ENCODE peak calls at places on chromosomes 1 and 21, in seven cellular contexts. U, M, A, E, G, H and P are unnamed samples.

GRCh38 chr1:47804127-47804526 is 193.1 kb downstream of the TRABD2B start:
- DNase-seq in U (no peak), A (no peak), G (no peak), M (no peak), E (no peak), H (no peak), P (no peak)

GRCh38 chr1:163182330-163182949 is 20.3 kb downstream of the RGS5 start:
- DNase-seq in E (no peak), U (no peak), G (no peak), A (no peak), M (no peak), H (no peak), P (no peak)

GRCh38 chr1:117664314-117664713 is 58.5 kb downstream of the TENT5C start:
- DNase-seq in U (no peak), E (no peak), A (no peak), G (no peak), H (no peak), M (no peak), P (peak)

GRCh38 chr1:93255222-93256079 is 74.9 kb downstream of the CCDC18 start:
- DNase-seq in E (peak), G (peak), H (no peak), M (no peak), U (peak), A (no peak), P (no peak)

GRCh38 chr1:22600071-22600816 is 36.2 kb upstream of the C1QA start:
- DNase-seq in A (no peak), G (no peak), E (no peak), H (no peak), U (no peak), M (no peak), P (no peak)

GRCh38 chr1:23217421-23218115 is at the start of gene HTR1D:
- DNase-seq in E (no peak), U (no peak), H (no peak), A (peak), G (no peak), M (no peak), P (peak)

GRCh38 chr1:167634435-167634834 is 4.4 kb downstream of the RCSD1 start:
- DNase-seq in U (no peak), A (no peak), E (no peak), H (no peak), G (no peak), M (no peak), P (no peak)

GRCh38 chr1:174874337-174875053 is 125.3 kb upstream of the CACYBP start:
- DNase-seq in M (peak), G (no peak), H (no peak), U (no peak), E (no peak), A (no peak), P (peak)

GRCh38 chr1:237054313-237054712 is 12.3 kb downstream of the RYR2 start:
- DNase-seq in G (no peak), M (no peak), A (no peak), E (no peak), U (no peak), H (no peak), P (no peak)

GRCh38 chr21:34989337-34990151 is 59.6 kb downstream of the RUNX1 start:
- DNase-seq in E (no peak), A (no peak), M (no peak), G (peak), H (no peak), U (no peak), P (peak)

GRCh38 chr1:226148121-226148648 is 38.4 kb downstream of the ACBD3 start:
- DNase-seq in G (no peak), U (no peak), E (no peak), M (no peak), H (no peak), A (no peak), P (no peak)

GRCh38 chr1:27968692-27969091 is 8.9 kb downstream of the XKR8 start:
- DNase-seq in G (peak), M (no peak), A (no peak), U (peak), E (peak), H (peak), P (no peak)

GRCh38 chr1:212864201-212864600 is 6.1 kb downstream of the FLVCR1 start:
- DNase-seq in M (no peak), H (no peak), A (no peak), E (no peak), G (no peak), U (no peak), P (no peak)

GRCh38 chr1:5920201-5920600 is 72.0 kb downstream of the NPHP4 start:
- DNase-seq in M (no peak), H (no peak), A (peak), G (no peak), E (no peak), U (no peak), P (no peak)

GRCh38 chr1:161718559-161719324 is 2.6 kb upstream of the FCRLB start:
- DNase-seq in U (no peak), M (no peak), E (no peak), H (no peak), G (no peak), A (no peak), P (no peak)

GRCh38 chr1:248739580-248740205 is 15.9 kb downstream of the LYPD8 start:
- DNase-seq in H (no peak), M (no peak), A (no peak), U (no peak), G (no peak), E (no peak), P (no peak)

GRCh38 chr1:156114101-156114918 is at the start of gene LMNA:
- DNase-seq in M (peak), H (peak), A (peak), E (peak), U (peak), G (peak), P (peak)

GRCh38 chr1:172585348-172585747 is 52.4 kb downstream of the SUCO start:
- DNase-seq in A (no peak), G (peak), M (no peak), H (no peak), E (peak), U (peak), P (no peak)

GRCh38 chr1:11749203-11749689 is 12.7 kb upstream of the C1orf167 start:
- DNase-seq in G (no peak), A (no peak), U (no peak), M (no peak), H (peak), E (peak), P (peak)

GRCh38 chr1:198656500-198656932 is 17.7 kb downstream of the PTPRC start:
- DNase-seq in U (no peak), G (no peak), H (no peak), E (peak), M (no peak), A (no peak), P (no peak)

GRCh38 chr1:35287807-35288640 is 19.5 kb downstream of the ZMYM4 start:
- DNase-seq in H (no peak), E (peak), A (no peak), G (peak), M (no peak), U (peak), P (no peak)

GRCh38 chr1:85449356-85449755 is 15.6 kb downstream of the DDAH1 start:
- DNase-seq in G (no peak), M (no peak), U (no peak), A (no peak), H (no peak), E (no peak), P (no peak)

GRCh38 chr21:45053561-45053960 is 20.8 kb upstream of the ADARB1 start:
- DNase-seq in H (no peak), G (no peak), A (no peak), U (no peak), M (no peak), E (no peak), P (no peak)

GRCh38 chr1:84156210-84156621 is 12.1 kb downstream of the PRKACB start:
- DNase-seq in G (peak), U (peak), A (no peak), H (peak), M (no peak), E (peak), P (no peak)

GRCh38 chr1:216332462-216332861 is 90.8 kb downstream of the USH2A start:
- DNase-seq in E (no peak), H (no peak), G (no peak), U (no peak), M (no peak), A (no peak), P (no peak)

GRCh38 chr1:56516539-56517252 is 62.7 kb downstream of the PLPP3 start:
- DNase-seq in U (peak), E (peak), M (peak), A (no peak), G (peak), H (peak), P (peak)

GRCh38 chr1:55250399-55251075 is 35.4 kb upstream of the USP24 start:
- DNase-seq in H (no peak), M (no peak), G (no peak), E (no peak), U (peak), A (no peak), P (no peak)

GRCh38 chr1:221440658-221441057 is 301.2 kb downstream of the DUSP10 start:
- DNase-seq in A (no peak), U (peak), E (peak), M (no peak), H (peak), G (peak), P (no peak)

GRCh38 chr1:2025491-2025981 is 6.4 kb downstream of the GABRD start:
- DNase-seq in M (no peak), H (no peak), E (no peak), U (no peak), G (no peak), A (no peak), P (no peak)

GRCh38 chr1:54046671-54047383 is 6.2 kb downstream of the TMEM59 start:
- DNase-seq in A (no peak), U (peak), G (peak), H (no peak), E (peak), M (no peak), P (no peak)

GRCh38 chr1:67534627-67535065 is 104.4 kb upstream of the SERBP1 start:
- DNase-seq in H (no peak), G (peak), M (peak), A (no peak), U (peak), E (peak), P (no peak)

GRCh38 chr1:45542591-45542990 is 8.0 kb upstream of the AKR1A1 start:
- DNase-seq in U (no peak), H (no peak), A (no peak), E (no peak), M (peak), G (no peak), P (no peak)

GRCh38 chr21:41883582-41883981 is 4.4 kb upstream of the PRDM15 start:
- DNase-seq in G (no peak), E (no peak), M (no peak), H (no peak), U (no peak), A (no peak), P (no peak)

GRCh38 chr1:171803056-171803455 is 21.6 kb downstream of the METTL13 start:
- DNase-seq in H (no peak), A (no peak), G (no peak), E (peak), M (no peak), U (peak), P (no peak)

DNA sequence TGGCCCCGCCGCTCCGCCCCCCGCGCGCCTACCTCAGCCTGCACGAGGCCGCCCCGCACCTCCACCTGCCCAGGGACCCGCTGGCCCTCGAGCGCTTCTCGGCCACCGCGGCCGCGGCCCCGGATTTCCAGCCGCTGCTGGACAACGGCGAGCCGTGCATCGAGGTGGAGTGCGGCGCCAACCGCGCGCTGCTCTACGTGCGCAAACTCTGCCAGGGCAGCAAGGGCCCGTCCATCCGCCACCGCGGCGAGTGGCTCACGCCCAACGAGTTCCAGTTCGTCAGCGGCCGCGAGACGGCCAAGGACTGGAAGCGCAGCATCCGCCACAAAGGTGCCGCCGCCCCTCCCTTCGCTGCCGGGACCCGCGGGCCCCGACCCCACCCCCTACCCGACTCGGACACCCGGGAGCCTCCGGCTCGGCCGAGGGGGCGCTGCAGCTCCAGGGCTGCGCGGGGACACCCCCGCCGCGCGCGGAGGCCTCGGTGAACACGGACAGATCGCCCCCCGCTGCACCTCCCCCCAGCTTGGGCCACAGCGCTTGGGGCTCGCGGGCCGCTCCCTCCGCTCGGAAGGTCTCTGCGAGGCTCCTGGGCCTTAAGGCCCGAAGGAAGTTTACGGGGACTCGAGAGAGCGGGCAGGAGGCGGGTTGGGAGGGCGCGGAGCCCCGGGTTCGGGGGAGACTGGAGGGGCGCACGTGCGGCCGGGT is 1.0 kb downstream of the SAMD11 start:
- DNase-seq in M (no peak), H (no peak), A (no peak), G (no peak), U (peak), E (peak), P (no peak)
- TF ChIP-seq CTCF in M (no peak), H (no peak), A (no peak), G (peak), U (peak), E (no peak), P (no peak)

GRCh38 chr1:201880928-201881571 is 7.6 kb upstream of the SHISA4 start:
- DNase-seq in U (no peak), E (no peak), G (no peak), M (no peak), A (peak), H (no peak), P (no peak)

GRCh38 chr1:201881617-201882016 is 7.1 kb upstream of the SHISA4 start:
- DNase-seq in U (no peak), E (no peak), M (no peak), H (no peak), A (no peak), G (no peak), P (no peak)

GRCh38 chr1:201883786-201884185 is 4.9 kb upstream of the SHISA4 start:
- DNase-seq in U (peak), E (peak), M (no peak), G (peak), H (peak), A (no peak), P (no peak)

GRCh38 chr1:201883266-201883665 is 5.4 kb upstream of the SHISA4 start:
- DNase-seq in H (no peak), G (no peak), U (no peak), M (no peak), E (no peak), A (no peak), P (no peak)

DNA sequence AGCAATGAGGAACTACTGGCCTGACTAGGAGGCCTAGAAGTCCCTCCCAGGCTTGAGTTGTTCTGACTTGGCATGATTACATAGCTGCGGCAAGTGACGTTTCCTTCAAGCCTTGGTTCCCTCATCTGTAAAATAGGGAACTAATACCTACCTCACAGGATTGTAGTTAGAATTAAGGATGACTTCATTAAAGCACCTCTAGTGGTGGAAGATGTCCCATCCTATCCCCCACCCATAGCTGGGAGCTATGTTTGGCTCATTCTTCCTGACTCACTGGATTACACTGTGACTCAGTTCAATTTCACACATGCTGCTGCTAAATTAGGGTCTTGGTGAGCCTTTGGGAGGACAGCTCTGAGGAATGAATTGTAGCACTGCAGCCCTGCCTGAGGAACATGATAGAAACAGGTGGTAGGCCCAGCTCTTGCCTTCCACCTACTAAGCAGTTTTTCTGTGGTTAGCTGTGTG is 6.0 kb upstream of the SHISA4 start:
- DNase-seq in E (peak), G (peak), U (peak), M (no peak), H (peak), A (peak), P (peak)
- TF ChIP-seq CTCF in E (peak), G (peak), U (peak), M (no peak), H (peak), A (no peak), P (no peak)

GRCh38 chr1:195791796-195792195 is 816.4 kb downstream of the KCNT2 start:
- DNase-seq in A (no peak), U (no peak), G (no peak), H (no peak), M (no peak), E (no peak), P (no peak)

GRCh38 chr1:195790514-195791168 is 817.6 kb downstream of the KCNT2 start:
- DNase-seq in H (no peak), G (no peak), A (no peak), E (no peak), U (no peak), M (no peak), P (no peak)

GRCh38 chr1:195785830-195786229 is 822.4 kb downstream of the KCNT2 start:
- DNase-seq in G (no peak), E (no peak), A (no peak), U (no peak), H (no peak), M (no peak), P (no peak)
- TF ChIP-seq CTCF in G (no peak), E (no peak), A (no peak), U (no peak), H (no peak), M (no peak), P (no peak)

GRCh38 chr1:115888976-115889375 is 48.0 kb upstream of the NHLH2 start:
- DNase-seq in M (no peak), H (no peak), U (no peak), E (no peak), G (no peak), A (no peak), P (no peak)

GRCh38 chr1:115893545-115893944 is 52.6 kb upstream of the NHLH2 start:
- DNase-seq in G (no peak), E (no peak), A (no peak), M (no peak), H (no peak), U (no peak), P (no peak)

DNA sequence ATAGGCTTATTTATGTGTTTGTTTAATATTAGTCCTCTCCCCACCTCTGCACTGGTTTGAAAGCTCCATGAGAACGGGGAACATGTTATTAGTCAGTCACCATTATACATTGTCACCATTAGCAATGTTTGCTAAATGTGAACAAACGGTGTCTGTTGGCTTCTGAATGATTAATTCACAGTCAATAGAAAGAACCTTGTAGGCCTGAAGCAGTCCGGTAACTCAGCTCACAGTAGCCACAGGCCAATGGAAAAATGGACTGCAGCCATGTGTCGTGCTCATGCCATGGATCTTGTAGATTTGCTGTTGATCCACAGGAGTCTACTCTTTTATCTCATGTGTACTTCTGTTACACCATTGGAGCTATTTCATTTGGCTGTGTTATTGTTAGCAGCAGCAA is 49.7 kb upstream of the NHLH2 start:
- DNase-seq in H (no peak), U (no peak), E (no peak), G (no peak), A (no peak), M (no peak), P (no peak)
- TF ChIP-seq CTCF in H (no peak), U (no peak), E (no peak), G (no peak), A (no peak), M (no peak), P (no peak)

GRCh38 chr1:18922848-18923475 is 20.6 kb upstream of the ALDH4A1 start:
- DNase-seq in A (no peak), G (no peak), U (no peak), H (no peak), M (no peak), E (no peak), P (no peak)

GRCh38 chr1:18923721-18924610 is 21.6 kb upstream of the ALDH4A1 start:
- DNase-seq in M (no peak), H (no peak), E (peak), A (no peak), G (no peak), U (peak), P (no peak)

GRCh38 chr1:18920931-18921330 is 18.6 kb upstream of the ALDH4A1 start:
- DNase-seq in U (no peak), G (no peak), M (no peak), H (no peak), E (no peak), A (no peak), P (no peak)

GRCh38 chr1:18921506-18922251 is 19.3 kb upstream of the ALDH4A1 start:
- DNase-seq in A (no peak), H (no peak), U (no peak), E (peak), M (no peak), G (no peak), P (no peak)

GRCh38 chr1:18922319-18922726 is 20.0 kb upstream of the ALDH4A1 start:
- DNase-seq in M (peak), G (peak), H (no peak), U (peak), A (peak), E (peak), P (no peak)
- TF ChIP-seq CTCF in M (no peak), G (peak), H (no peak), U (peak), A (no peak), E (peak), P (no peak)

DNA sequence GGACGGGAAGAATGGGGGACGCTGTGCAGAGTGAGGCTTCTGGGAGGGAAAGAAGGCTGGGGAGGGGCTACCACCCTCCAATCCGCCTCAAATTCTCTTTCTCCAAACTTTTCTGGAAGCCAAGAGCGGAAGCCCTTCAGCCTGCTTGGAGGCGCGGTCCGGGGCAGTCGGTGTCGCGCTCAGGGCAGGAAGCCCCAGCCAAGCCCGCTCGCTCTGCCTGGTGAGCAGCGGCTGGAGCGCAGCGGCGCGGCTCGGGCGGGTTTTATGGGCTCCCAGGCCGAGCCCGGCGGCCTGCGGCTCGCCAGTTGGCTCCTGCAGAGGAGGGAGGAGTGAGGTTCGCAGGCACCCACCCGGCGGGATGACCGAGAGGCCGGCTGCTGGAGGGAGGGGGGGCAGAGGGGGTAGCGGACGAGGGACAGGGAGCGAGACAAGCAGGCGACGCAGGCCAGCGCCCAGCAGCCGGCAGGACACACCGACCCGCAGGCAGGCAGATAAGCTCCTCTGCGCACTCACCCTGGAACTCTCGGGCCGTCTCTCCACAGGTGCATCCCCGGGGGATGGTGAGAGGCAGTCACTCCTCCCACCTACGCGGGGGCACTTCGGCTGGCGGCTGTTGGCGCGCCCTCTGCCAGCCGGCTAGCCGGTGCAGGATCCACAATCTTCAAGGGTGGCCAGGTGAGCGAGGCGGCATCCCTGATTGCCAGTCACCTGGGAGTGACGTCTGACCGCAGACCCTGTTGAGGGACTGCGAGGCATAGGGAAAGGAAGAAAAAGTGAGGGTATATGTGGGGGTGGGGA is at the start of gene AVPR1B:
- DNase-seq in E (peak), M (no peak), A (peak), G (peak), U (peak), H (no peak), P (peak)
- TF ChIP-seq CTCF in E (no peak), M (no peak), A (no peak), G (no peak), U (no peak), H (no peak), P (no peak)